ENCODE peak calls at places on chromosomes 2 and 18, in six cellular contexts. F, N, E, T, V and Z are unnamed samples. For H3K4me1, the result is how much of the 10 kb centered on the place peaks cover.

GRCh38 chr18:991441-991840 is 86.8 kb downstream of the ADCYAP1 start:
- DNase-seq in F (no peak), N (no peak), E (no peak), T (no peak), V (no peak), Z (no peak)

GRCh38 chr2:101464841-101465240 is 10.1 kb downstream of the RFX8 start:
- DNase-seq in F (no peak), N (no peak), E (no peak), T (no peak), V (no peak), Z (no peak)

GRCh38 chr18:13137041-13137938 is 81.3 kb upstream of the LDLRAD4 start:
- DNase-seq in F (peak), N (peak), E (no peak), T (peak), V (no peak), Z (peak)

GRCh38 chr18:9849407-9849961 is 36.3 kb upstream of the TXNDC2 start:
- DNase-seq in F (peak), N (peak), E (no peak), T (no peak), V (no peak), Z (peak)

GRCh38 chr18:62737474-62737873 is 22.1 kb downstream of the PHLPP1 start:
- DNase-seq in F (no peak), N (no peak), E (no peak), T (no peak), V (no peak), Z (no peak)

GRCh38 chr2:150141241-150142001 is 346.0 kb downstream of the RND3 start:
- DNase-seq in F (no peak), N (no peak), E (no peak), T (no peak), V (no peak), Z (no peak)

GRCh38 chr2:241771286-241772062 is 5.1 kb upstream of the GAL3ST2 start:
- DNase-seq in F (peak), N (peak), E (peak), T (peak), V (no peak), Z (peak)

GRCh38 chr2:18441583-18441982 is 118.9 kb downstream of the RDH14 start:
- DNase-seq in F (no peak), N (no peak), E (no peak), T (no peak), V (no peak), Z (no peak)

GRCh38 chr2:132651115-132652099 is 18.6 kb downstream of the LYPD1 start:
- DNase-seq in F (no peak), N (no peak), E (peak), T (no peak), V (no peak), Z (no peak)

GRCh38 chr2:109304731-109305470 is 175.9 kb downstream of the SH3RF3 start:
- DNase-seq in F (no peak), N (no peak), E (no peak), T (no peak), V (no peak), Z (no peak)

GRCh38 chr2:181957668-181958067 is 28.0 kb upstream of the PPP1R1C start:
- DNase-seq in F (no peak), N (no peak), E (no peak), T (no peak), V (no peak), Z (no peak)

GRCh38 chr2:21040468-21041377 is 3.1 kb downstream of the APOB start:
- DNase-seq in F (peak), N (no peak), E (no peak), T (no peak), V (no peak), Z (no peak)

GRCh38 chr2:9380702-9381628 is 42.4 kb downstream of the ITGB1BP1 start:
- DNase-seq in F (no peak), N (peak), E (peak), T (no peak), V (no peak), Z (no peak)

GRCh38 chr18:58632557-58632956 is 3.7 kb upstream of the ALPK2 start:
- DNase-seq in F (peak), N (peak), E (no peak), T (no peak), V (no peak), Z (no peak)

GRCh38 chr2:42127425-42128424 is 41.4 kb upstream of the EML4 start:
- DNase-seq in F (no peak), N (no peak), E (no peak), T (peak), V (no peak), Z (no peak)

GRCh38 chr2:25265802-25266201 is 75.9 kb downstream of the DNMT3A start:
- DNase-seq in F (no peak), N (peak), E (no peak), T (peak), V (no peak), Z (no peak)

GRCh38 chr2:15031745-15032240 is 399.3 kb downstream of the LRATD1 start:
- DNase-seq in F (no peak), N (no peak), E (peak), T (no peak), V (no peak), Z (no peak)

GRCh38 chr2:48204750-48205136 is 298.4 kb upstream of the FBXO11 start:
- DNase-seq in F (no peak), N (no peak), E (no peak), T (no peak), V (no peak), Z (no peak)

GRCh38 chr18:42131940-42132244 is 176.9 kb downstream of the PIK3C3 start:
- DNase-seq in F (no peak), N (no peak), E (no peak), T (no peak), V (no peak), Z (no peak)

GRCh38 chr2:12702661-12703121 is 14.0 kb upstream of the TRIB2 start:
- DNase-seq in F (no peak), N (no peak), E (no peak), T (no peak), V (no peak), Z (no peak)

GRCh38 chr2:12705230-12705629 is 11.5 kb upstream of the TRIB2 start:
- DNase-seq in F (no peak), N (no peak), E (no peak), T (no peak), V (no peak), Z (no peak)

GRCh38 chr2:12700989-12701388 is 15.7 kb upstream of the TRIB2 start:
- DNase-seq in F (no peak), N (no peak), E (no peak), T (no peak), V (no peak), Z (no peak)

GRCh38 chr2:12704378-12704777 is 12.4 kb upstream of the TRIB2 start:
- DNase-seq in F (no peak), N (no peak), E (no peak), T (no peak), V (no peak), Z (no peak)

DNA sequence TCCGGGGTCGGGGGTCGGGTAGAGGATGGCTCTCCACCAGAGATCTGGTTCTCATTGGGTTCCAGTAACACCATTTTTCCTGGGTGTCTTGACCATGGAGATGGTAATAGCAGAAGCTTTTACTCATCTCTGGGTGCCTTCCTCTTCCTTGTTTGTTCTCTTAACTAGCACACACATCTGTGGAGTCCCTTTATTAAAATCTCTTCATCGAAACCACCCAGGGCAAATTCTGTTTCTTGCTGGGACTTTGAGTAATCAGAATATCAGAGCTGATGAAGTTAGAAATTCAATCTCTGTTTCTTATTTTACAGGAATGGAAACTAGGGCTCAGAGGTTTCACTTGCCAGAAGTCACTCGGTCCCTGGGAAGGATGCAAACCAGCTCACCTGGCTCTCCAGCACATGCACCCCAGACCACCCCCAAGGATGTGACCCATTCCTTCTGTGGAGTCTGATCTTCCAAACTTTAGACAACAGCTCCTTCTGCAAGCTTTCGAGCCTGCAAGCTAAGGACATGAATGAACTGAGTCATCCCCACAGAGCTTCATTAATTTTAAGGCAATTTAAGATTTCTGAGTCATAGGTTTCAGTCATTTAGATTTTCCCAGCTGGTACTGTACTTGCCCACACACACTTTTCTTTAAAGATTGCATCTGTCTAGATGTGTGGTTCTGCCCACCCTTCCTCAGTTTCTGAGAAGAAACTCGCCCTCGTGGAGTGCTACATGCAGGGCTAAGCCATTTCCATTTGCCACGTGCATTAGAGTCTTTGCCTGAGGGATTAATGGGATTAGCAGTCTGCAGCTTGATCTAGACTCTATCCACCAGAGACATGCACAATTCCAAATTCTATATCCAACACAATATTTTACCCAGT is 14.7 kb upstream of the TRIB2 start:
- DNase-seq in F (no peak), N (no peak), E (no peak), T (no peak), V (no peak), Z (no peak)
- H3K27ac ChIP-seq in F (no peak), N (no peak), E (peak), T (no peak), V (peak), Z (no peak)

GRCh38 chr18:64027931-64028695 is 58.2 kb downstream of the SERPINB8 start:
- DNase-seq in F (no peak), N (no peak), E (no peak), T (no peak), V (no peak), Z (no peak)
- H3K4me1 ChIP-seq in F (under half), N (under half), E (under half), T (under half), V (under half), Z (under half)

GRCh38 chr2:68374184-68374583 is 9.1 kb downstream of the PLEK start:
- DNase-seq in F (no peak), N (no peak), E (no peak), T (no peak), V (no peak), Z (no peak)

GRCh38 chr2:68369340-68369734 is 4.3 kb downstream of the PLEK start:
- DNase-seq in F (no peak), N (no peak), E (no peak), T (no peak), V (no peak), Z (no peak)

GRCh38 chr2:68372435-68372834 is 7.4 kb downstream of the PLEK start:
- DNase-seq in F (no peak), N (no peak), E (no peak), T (no peak), V (no peak), Z (no peak)

GRCh38 chr2:68371138-68371537 is 6.1 kb downstream of the PLEK start:
- DNase-seq in F (no peak), N (no peak), E (no peak), T (no peak), V (no peak), Z (no peak)

GRCh38 chr2:68371581-68371980 is 6.5 kb downstream of the PLEK start:
- DNase-seq in F (no peak), N (no peak), E (no peak), T (no peak), V (no peak), Z (no peak)
- H3K27ac ChIP-seq in F (no peak), N (no peak), E (no peak), T (no peak), V (no peak), Z (no peak)

GRCh38 chr18:77057043-77057442 is 75.5 kb downstream of the MBP start:
- DNase-seq in F (peak), N (peak), E (no peak), T (no peak), V (no peak), Z (peak)

GRCh38 chr18:77059294-77059916 is 73.2 kb downstream of the MBP start:
- DNase-seq in F (no peak), N (no peak), E (peak), T (no peak), V (no peak), Z (peak)

GRCh38 chr18:77055429-77056310 is 76.9 kb downstream of the MBP start:
- DNase-seq in F (peak), N (no peak), E (no peak), T (no peak), V (no peak), Z (no peak)

GRCh38 chr18:77056399-77057015 is 76.1 kb downstream of the MBP start:
- DNase-seq in F (peak), N (no peak), E (peak), T (no peak), V (no peak), Z (peak)

DNA sequence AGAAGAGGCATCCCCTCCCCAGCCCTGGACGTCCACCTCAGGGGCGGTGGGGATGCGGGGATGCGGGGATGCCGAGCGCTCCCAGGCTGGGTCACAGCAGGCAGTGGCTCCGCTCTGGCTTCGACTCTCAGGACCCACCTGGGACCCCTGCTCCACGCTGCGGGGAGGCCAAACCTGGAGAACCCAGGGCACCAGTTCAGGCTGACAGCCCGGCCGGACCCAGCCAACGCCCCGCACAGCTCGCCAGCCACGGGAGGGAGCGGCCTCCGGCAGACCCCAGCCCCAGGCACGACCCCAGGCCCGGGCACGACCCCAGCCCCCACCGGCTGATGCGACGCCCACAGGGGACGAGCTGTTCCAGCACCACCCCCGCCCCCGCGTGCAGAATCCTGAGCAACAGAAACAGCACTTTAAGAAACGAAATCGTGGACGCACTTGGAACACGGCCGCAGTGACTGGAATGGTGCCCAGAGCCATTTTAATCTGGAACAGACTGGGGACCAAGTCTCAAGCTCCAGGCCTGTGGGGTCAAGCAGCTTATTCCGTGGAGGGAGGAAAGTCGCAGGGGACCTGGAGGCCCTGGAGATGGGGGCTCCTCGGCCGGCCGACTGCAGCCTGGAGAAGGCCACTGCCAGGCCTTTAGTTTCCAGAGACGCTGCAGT is 74.3 kb downstream of the MBP start:
- DNase-seq in F (peak), N (peak), E (no peak), T (no peak), V (no peak), Z (peak)
- H3K4me1 ChIP-seq in F (under half), N (half or more), E (under half), T (half or more), V (under half), Z (under half)

GRCh38 chr2:62506421-62506750 is 391 bp upstream of the TMEM17 start:
- DNase-seq in F (no peak), N (no peak), E (no peak), T (no peak), V (no peak), Z (no peak)

GRCh38 chr2:62501794-62502500 is 4.0 kb downstream of the TMEM17 start:
- DNase-seq in F (no peak), N (no peak), E (no peak), T (no peak), V (no peak), Z (no peak)

GRCh38 chr2:62505649-62506420 is at the start of gene TMEM17:
- DNase-seq in F (peak), N (peak), E (peak), T (no peak), V (peak), Z (peak)

GRCh38 chr2:62504657-62505056 is 1.3 kb downstream of the TMEM17 start:
- DNase-seq in F (no peak), N (no peak), E (no peak), T (no peak), V (no peak), Z (no peak)

DNA sequence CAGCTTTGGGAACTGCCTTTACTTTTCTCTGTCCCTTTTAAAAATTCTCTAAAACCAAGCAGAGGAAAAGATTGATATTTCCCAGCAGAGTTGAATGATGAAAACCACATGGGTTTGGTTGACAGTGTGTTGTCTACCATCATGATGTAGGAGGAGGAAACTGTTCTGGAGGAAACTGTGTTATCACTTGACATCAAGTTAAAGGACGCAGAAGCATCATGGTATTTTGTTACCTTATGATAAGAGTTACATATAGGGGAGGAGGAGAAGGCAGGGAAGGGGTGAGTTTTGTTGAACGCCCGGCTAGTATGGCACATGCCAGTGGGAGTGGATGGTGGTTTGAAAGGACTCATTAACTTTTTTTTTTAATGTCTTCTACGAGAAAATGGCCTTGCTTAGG is 886 bp downstream of the TMEM17 start:
- DNase-seq in F (no peak), N (no peak), E (no peak), T (no peak), V (no peak), Z (no peak)
- H3K27ac ChIP-seq in F (no peak), N (peak), E (peak), T (peak), V (peak), Z (peak)

DNA sequence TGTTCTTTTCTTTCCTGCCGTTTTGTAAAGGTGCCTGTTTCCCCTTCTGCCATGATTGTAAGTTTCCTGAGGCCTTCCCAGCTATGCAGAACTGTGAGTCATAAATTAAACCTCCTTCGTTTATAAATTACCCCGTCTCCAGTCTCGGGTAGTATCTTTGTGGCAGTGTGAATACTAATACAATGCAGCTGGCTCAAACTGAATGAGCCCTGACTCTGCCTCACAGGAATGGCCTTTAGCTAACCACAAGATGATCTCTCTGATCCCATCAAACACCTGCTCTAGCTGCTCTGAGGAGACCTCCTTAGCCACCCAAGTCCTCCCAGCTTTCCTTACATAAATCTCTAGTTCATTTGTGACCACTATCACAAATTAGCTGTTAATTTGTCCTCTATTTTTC is 41.5 kb upstream of the CAB39 start:
- DNase-seq in F (no peak), N (no peak), E (peak), T (no peak), V (no peak), Z (no peak)
- H3K4me1 ChIP-seq in F (under half), N (half or more), E (under half), T (under half), V (under half), Z (under half)